ENCODE peak calls at places on chromosomes 13 and 19, in four cellular contexts. One of them, this sample, is unnamed. For H3K36me3, the result is how much of the 10 kb centered on the place peaks cover.

GRCh38 chr13:27461940-27462584 is 11.7 kb upstream of the MTIF3 start:
- ATAC-seq in body of pancreas: no peak
- ATAC-seq in GM12878: no peak
- ATAC-seq in upper lobe of left lung: no peak
- ATAC-seq in this sample: no peak

GRCh38 chr13:112057736-112058518 is 9.0 kb upstream of the SOX1 start:
- ATAC-seq in body of pancreas: no peak
- ATAC-seq in GM12878: no peak
- ATAC-seq in upper lobe of left lung: no peak
- ATAC-seq in this sample: no peak

GRCh38 chr13:112924365-112924764 is 44.6 kb upstream of the MCF2L start:
- ATAC-seq in body of pancreas: no peak
- ATAC-seq in GM12878: no peak
- ATAC-seq in upper lobe of left lung: no peak
- ATAC-seq in this sample: no peak

GRCh38 chr13:71290963-71291937 is 575.8 kb downstream of the DACH1 start:
- ATAC-seq in body of pancreas: peak
- ATAC-seq in GM12878: peak
- ATAC-seq in upper lobe of left lung: no peak
- ATAC-seq in this sample: peak

GRCh38 chr19:41934849-41935374 is 6.7 kb upstream of the ERFL start:
- ATAC-seq in body of pancreas: peak
- ATAC-seq in GM12878: peak
- ATAC-seq in upper lobe of left lung: peak
- ATAC-seq in this sample: peak

GRCh38 chr19:374886-375235 is 30.3 kb upstream of the MIER2 start:
- ATAC-seq in body of pancreas: no peak
- ATAC-seq in GM12878: no peak
- ATAC-seq in upper lobe of left lung: no peak
- ATAC-seq in this sample: no peak

GRCh38 chr13:102091231-102091630 is 310.6 kb downstream of the FGF14 start:
- ATAC-seq in body of pancreas: no peak
- ATAC-seq in GM12878: peak
- ATAC-seq in upper lobe of left lung: no peak
- ATAC-seq in this sample: no peak

GRCh38 chr19:47802521-47803043 is 1.8 kb downstream of the TPRX1 start:
- ATAC-seq in body of pancreas: no peak
- ATAC-seq in GM12878: no peak
- ATAC-seq in upper lobe of left lung: no peak
- ATAC-seq in this sample: no peak

GRCh38 chr13:93004919-93005318 is 221.7 kb upstream of the GPC6 start:
- ATAC-seq in body of pancreas: no peak
- ATAC-seq in GM12878: no peak
- ATAC-seq in upper lobe of left lung: no peak
- ATAC-seq in this sample: no peak

GRCh38 chr13:56986121-56986520 is 154.6 kb upstream of the PRR20A start:
- ATAC-seq in body of pancreas: no peak
- ATAC-seq in GM12878: no peak
- ATAC-seq in upper lobe of left lung: no peak
- ATAC-seq in this sample: no peak

GRCh38 chr13:22161871-22162270 is 491.0 kb downstream of the FGF9 start:
- ATAC-seq in body of pancreas: no peak
- ATAC-seq in GM12878: peak
- ATAC-seq in upper lobe of left lung: no peak
- ATAC-seq in this sample: no peak

GRCh38 chr13:39322836-39323585 is 280.0 kb downstream of the LHFPL6 start:
- ATAC-seq in body of pancreas: no peak
- ATAC-seq in GM12878: no peak
- ATAC-seq in upper lobe of left lung: no peak
- ATAC-seq in this sample: no peak

GRCh38 chr13:34951528-34951927 is 9.5 kb downstream of the NBEA start:
- ATAC-seq in body of pancreas: no peak
- ATAC-seq in GM12878: no peak
- ATAC-seq in upper lobe of left lung: no peak
- ATAC-seq in this sample: no peak

GRCh38 chr13:80553041-80553440 is 212.1 kb upstream of the SPRY2 start:
- ATAC-seq in body of pancreas: no peak
- ATAC-seq in GM12878: no peak
- ATAC-seq in upper lobe of left lung: no peak
- ATAC-seq in this sample: no peak

GRCh38 chr13:106109391-106109791 is 426.1 kb downstream of the EFNB2 start:
- ATAC-seq in body of pancreas: no peak
- ATAC-seq in GM12878: no peak
- ATAC-seq in upper lobe of left lung: no peak
- ATAC-seq in this sample: no peak

GRCh38 chr19:33447336-33448158 is 74.0 kb downstream of the CEBPG start:
- ATAC-seq in body of pancreas: no peak
- ATAC-seq in GM12878: no peak
- ATAC-seq in upper lobe of left lung: peak
- ATAC-seq in this sample: no peak

GRCh38 chr13:31675521-31675953 is 63.8 kb upstream of the RXFP2 start:
- ATAC-seq in body of pancreas: no peak
- ATAC-seq in GM12878: no peak
- ATAC-seq in upper lobe of left lung: no peak
- ATAC-seq in this sample: no peak

GRCh38 chr13:31060655-31061054 is 101.0 kb downstream of the HSPH1 start:
- ATAC-seq in body of pancreas: no peak
- ATAC-seq in GM12878: no peak
- ATAC-seq in upper lobe of left lung: no peak
- ATAC-seq in this sample: no peak

GRCh38 chr13:23473236-23473635 is 39.7 kb upstream of the SACS start:
- ATAC-seq in body of pancreas: no peak
- ATAC-seq in GM12878: no peak
- ATAC-seq in upper lobe of left lung: no peak
- ATAC-seq in this sample: no peak

GRCh38 chr19:19171821-19172532 is 1.9 kb upstream of the MEF2B start:
- ATAC-seq in body of pancreas: no peak
- ATAC-seq in GM12878: peak
- ATAC-seq in upper lobe of left lung: no peak
- ATAC-seq in this sample: peak

GRCh38 chr13:79485014-79485441 is 4.1 kb downstream of the NDFIP2 start:
- ATAC-seq in body of pancreas: peak
- ATAC-seq in GM12878: peak
- ATAC-seq in upper lobe of left lung: peak
- ATAC-seq in this sample: no peak

GRCh38 chr13:102758842-102759241 is 14.7 kb downstream of the TEX30 start:
- ATAC-seq in body of pancreas: no peak
- ATAC-seq in GM12878: no peak
- ATAC-seq in upper lobe of left lung: no peak
- ATAC-seq in this sample: no peak

GRCh38 chr19:43673702-43674629 is 4.0 kb upstream of the PLAUR start:
- ATAC-seq in body of pancreas: no peak
- ATAC-seq in GM12878: no peak
- ATAC-seq in upper lobe of left lung: peak
- ATAC-seq in this sample: no peak

GRCh38 chr19:10552596-10553053 is 8.9 kb downstream of the ATG4D start:
- ATAC-seq in body of pancreas: no peak
- ATAC-seq in GM12878: peak
- ATAC-seq in upper lobe of left lung: peak
- ATAC-seq in this sample: no peak

GRCh38 chr13:34207334-34207733 is 389.4 kb downstream of the RFC3 start:
- ATAC-seq in body of pancreas: peak
- ATAC-seq in GM12878: no peak
- ATAC-seq in upper lobe of left lung: no peak
- ATAC-seq in this sample: no peak

GRCh38 chr19:47106819-47107200 is 6.8 kb downstream of the ZC3H4 start:
- ATAC-seq in body of pancreas: no peak
- ATAC-seq in GM12878: no peak
- ATAC-seq in upper lobe of left lung: no peak
- ATAC-seq in this sample: no peak

GRCh38 chr19:45782162-45782623 is at the start of gene DMPK:
- ATAC-seq in body of pancreas: no peak
- ATAC-seq in GM12878: no peak
- ATAC-seq in upper lobe of left lung: peak
- ATAC-seq in this sample: peak

GRCh38 chr13:76884167-76884566 is 2.0 kb downstream of the KCTD12 start:
- ATAC-seq in body of pancreas: no peak
- ATAC-seq in GM12878: no peak
- ATAC-seq in upper lobe of left lung: no peak
- ATAC-seq in this sample: no peak

GRCh38 chr13:48448963-48449614 is 36.2 kb upstream of the LPAR6 start:
- ATAC-seq in body of pancreas: no peak
- ATAC-seq in GM12878: no peak
- ATAC-seq in upper lobe of left lung: no peak
- ATAC-seq in this sample: no peak

GRCh38 chr19:33212773-33213172 is 12.9 kb downstream of the SLC7A10 start:
- ATAC-seq in body of pancreas: no peak
- ATAC-seq in GM12878: no peak
- ATAC-seq in upper lobe of left lung: no peak
- ATAC-seq in this sample: no peak

GRCh38 chr19:18651300-18651699 is 14.5 kb downstream of the KLHL26 start:
- ATAC-seq in body of pancreas: no peak
- ATAC-seq in GM12878: no peak
- ATAC-seq in upper lobe of left lung: no peak
- ATAC-seq in this sample: no peak

GRCh38 chr19:4556574-4557185 is 2.8 kb downstream of the SEMA6B start:
- ATAC-seq in body of pancreas: peak
- ATAC-seq in GM12878: peak
- ATAC-seq in upper lobe of left lung: no peak
- ATAC-seq in this sample: no peak

GRCh38 chr19:11088508-11089253 is 582 bp upstream of the LDLR start:
- ATAC-seq in body of pancreas: no peak
- ATAC-seq in GM12878: no peak
- ATAC-seq in upper lobe of left lung: no peak
- ATAC-seq in this sample: no peak

GRCh38 chr13:33114146-33114545 is 97.9 kb downstream of the KL start:
- ATAC-seq in body of pancreas: no peak
- ATAC-seq in GM12878: no peak
- ATAC-seq in upper lobe of left lung: no peak
- ATAC-seq in this sample: no peak

GRCh38 chr13:36875955-36876354 is 44.1 kb downstream of the SMAD9 start:
- ATAC-seq in body of pancreas: no peak
- ATAC-seq in GM12878: no peak
- ATAC-seq in upper lobe of left lung: no peak
- ATAC-seq in this sample: no peak

GRCh38 chr13:36875431-36875830 is 44.6 kb downstream of the SMAD9 start:
- ATAC-seq in body of pancreas: no peak
- ATAC-seq in GM12878: no peak
- ATAC-seq in upper lobe of left lung: no peak
- ATAC-seq in this sample: no peak

GRCh38 chr13:36870050-36870692 is 49.9 kb downstream of the SMAD9 start:
- ATAC-seq in body of pancreas: no peak
- ATAC-seq in GM12878: no peak
- ATAC-seq in upper lobe of left lung: no peak
- ATAC-seq in this sample: no peak

GRCh38 chr13:36872621-36873020 is 47.4 kb downstream of the SMAD9 start:
- ATAC-seq in body of pancreas: no peak
- ATAC-seq in GM12878: no peak
- ATAC-seq in upper lobe of left lung: no peak
- ATAC-seq in this sample: peak
- H3K36me3 ChIP-seq in body of pancreas: under half
- H3K36me3 ChIP-seq in GM12878: under half
- H3K36me3 ChIP-seq in upper lobe of left lung: under half
- H3K36me3 ChIP-seq in this sample: half or more

GRCh38 chr13:44049546-44049945 is 169.8 kb downstream of the LACC1 start:
- ATAC-seq in body of pancreas: no peak
- ATAC-seq in GM12878: no peak
- ATAC-seq in upper lobe of left lung: no peak
- ATAC-seq in this sample: no peak
- H3K4me3 ChIP-seq in body of pancreas: no peak
- H3K4me3 ChIP-seq in GM12878: no peak
- H3K4me3 ChIP-seq in upper lobe of left lung: no peak
- H3K4me3 ChIP-seq in this sample: no peak

GRCh38 chr19:54158812-54159351 is 639 bp downstream of the LENG1 start:
- ATAC-seq in body of pancreas: no peak
- ATAC-seq in GM12878: peak
- ATAC-seq in upper lobe of left lung: no peak
- ATAC-seq in this sample: no peak

GRCh38 chr19:54159352-54160181 is at the start of gene LENG1:
- ATAC-seq in body of pancreas: peak
- ATAC-seq in GM12878: peak
- ATAC-seq in upper lobe of left lung: peak
- ATAC-seq in this sample: peak

GRCh38 chr19:54160948-54161347 is 1.4 kb upstream of the LENG1 start:
- ATAC-seq in body of pancreas: no peak
- ATAC-seq in GM12878: no peak
- ATAC-seq in upper lobe of left lung: no peak
- ATAC-seq in this sample: no peak

GRCh38 chr19:54162241-54162805 is 2.8 kb upstream of the LENG1 start:
- ATAC-seq in body of pancreas: peak
- ATAC-seq in GM12878: peak
- ATAC-seq in upper lobe of left lung: peak
- ATAC-seq in this sample: peak

GRCh38 chr19:54160182-54160811 is 776 bp upstream of the LENG1 start:
- ATAC-seq in body of pancreas: no peak
- ATAC-seq in GM12878: no peak
- ATAC-seq in upper lobe of left lung: no peak
- ATAC-seq in this sample: no peak
- TF ChIP-seq POLR2A in body of pancreas: no peak
- TF ChIP-seq POLR2A in GM12878: no peak
- TF ChIP-seq POLR2A in upper lobe of left lung: no peak
- TF ChIP-seq POLR2A in this sample: peak

GRCh38 chr19:49773663-49774305 is 7.0 kb downstream of the AP2A1 start:
- ATAC-seq in body of pancreas: no peak
- ATAC-seq in GM12878: no peak
- ATAC-seq in upper lobe of left lung: no peak
- ATAC-seq in this sample: no peak

GRCh38 chr19:49772850-49773432 is 6.1 kb downstream of the AP2A1 start:
- ATAC-seq in body of pancreas: no peak
- ATAC-seq in GM12878: no peak
- ATAC-seq in upper lobe of left lung: no peak
- ATAC-seq in this sample: no peak

GRCh38 chr19:49776371-49776764 is 9.6 kb downstream of the AP2A1 start:
- ATAC-seq in body of pancreas: no peak
- ATAC-seq in GM12878: no peak
- ATAC-seq in upper lobe of left lung: no peak
- ATAC-seq in this sample: no peak

GRCh38 chr19:49774969-49775368 is 8.2 kb downstream of the AP2A1 start:
- ATAC-seq in body of pancreas: no peak
- ATAC-seq in GM12878: no peak
- ATAC-seq in upper lobe of left lung: no peak
- ATAC-seq in this sample: no peak

GRCh38 chr19:49775742-49776370 is 9.1 kb downstream of the AP2A1 start:
- ATAC-seq in body of pancreas: no peak
- ATAC-seq in GM12878: no peak
- ATAC-seq in upper lobe of left lung: no peak
- ATAC-seq in this sample: no peak
- H3K36me3 ChIP-seq in body of pancreas: under half
- H3K36me3 ChIP-seq in GM12878: under half
- H3K36me3 ChIP-seq in upper lobe of left lung: under half
- H3K36me3 ChIP-seq in this sample: under half

GRCh38 chr13:50911937-50912624 is 2.5 kb downstream of the RNASEH2B start:
- ATAC-seq in body of pancreas: no peak
- ATAC-seq in GM12878: peak
- ATAC-seq in upper lobe of left lung: peak
- ATAC-seq in this sample: peak
- H3K4me3 ChIP-seq in body of pancreas: no peak
- H3K4me3 ChIP-seq in GM12878: peak
- H3K4me3 ChIP-seq in upper lobe of left lung: no peak
- H3K4me3 ChIP-seq in this sample: no peak